ENCODE peak calls at places on chromosome 19, in six cellular contexts. T is DMS 273 treated with DMSO at 0.1 percent for 48 hours; A is T-cell; F is GM13977; C is NCI-H524 treated with DMSO at 0.1 percent for 48 hours; P is stimulated activated CD8-positive, alpha-beta memory T cell treated with anti-CD3 and anti-CD28 coated beads, Interleukin-12 subunit alpha, Interleukin-12 subunit beta, amount 100 ng/mL, for 4 hours. Q is an unnamed sample.

GRCh38 chr19:709965-710714 is 1.4 kb downstream of the PALM start:
- DNase-seq in C (no peak), F (no peak), A (no peak), T (no peak), P (no peak), Q (no peak)

GRCh38 chr19:23800868-23801267 is 42.2 kb upstream of the ZNF681 start:
- DNase-seq in F (no peak), A (no peak), C (no peak), T (no peak), P (no peak), Q (no peak)

GRCh38 chr19:50723735-50724521 is 764 bp downstream of the CLEC11A start:
- DNase-seq in P (no peak), A (no peak), C (no peak), T (no peak), F (no peak), Q (no peak)

GRCh38 chr19:49403404-49404187 is 15.5 kb downstream of the KASH5 start:
- DNase-seq in P (no peak), F (no peak), T (peak), C (peak), A (no peak), Q (peak)

GRCh38 chr19:56507446-56508281 is at the start of gene ZNF471:
- DNase-seq in A (peak), F (peak), P (peak), C (peak), T (peak), Q (peak)

GRCh38 chr19:6375411-6376010 is at the start of gene PSPN:
- DNase-seq in C (no peak), F (no peak), A (no peak), T (no peak), P (no peak), Q (no peak)

GRCh38 chr19:45778010-45778671 is 4.1 kb downstream of the DMPK start:
- DNase-seq in F (no peak), T (no peak), A (no peak), C (no peak), P (no peak), Q (no peak)

GRCh38 chr19:11203194-11204075 is 6.1 kb upstream of the KANK2 start:
- DNase-seq in C (no peak), P (no peak), T (no peak), F (peak), A (no peak), Q (no peak)

GRCh38 chr19:43639507-43640423 is at the start of gene CADM4:
- DNase-seq in C (no peak), P (peak), F (peak), A (peak), T (no peak), Q (peak)

GRCh38 chr19:54551950-54552912 is 21.4 kb upstream of the LILRA2 start:
- DNase-seq in A (no peak), F (peak), P (no peak), T (no peak), C (no peak), Q (no peak)

GRCh38 chr19:48445256-48445605 is 552 bp upstream of the GRWD1 start:
- DNase-seq in C (peak), F (peak), P (no peak), T (peak), A (no peak), Q (peak)

GRCh38 chr19:33429891-33430673 is 56.6 kb downstream of the CEBPG start:
- DNase-seq in F (no peak), C (peak), A (no peak), T (no peak), P (no peak), Q (no peak)

GRCh38 chr19:10286803-10287737 is at the start of gene ICAM4:
- DNase-seq in F (peak), A (no peak), C (no peak), T (peak), P (no peak), Q (peak)

GRCh38 chr19:51025401-51025800 is 1.0 kb downstream of the KLK11 start:
- DNase-seq in A (no peak), C (no peak), F (no peak), P (no peak), T (no peak), Q (no peak)

GRCh38 chr19:7908742-7909461 is 5.2 kb downstream of the MAP2K7 start:
- DNase-seq in A (no peak), C (no peak), F (no peak), T (no peak), P (no peak), Q (no peak)

GRCh38 chr19:23321953-23322549 is 71.9 kb upstream of the ZNF724 start:
- DNase-seq in C (no peak), T (no peak), P (no peak), A (no peak), F (no peak), Q (no peak)

GRCh38 chr19:39412867-39413268 is 399 bp downstream of the PLEKHG2 start:
- DNase-seq in T (no peak), A (no peak), C (no peak), F (no peak), P (no peak), Q (no peak)

GRCh38 chr19:15587663-15588062 is 27.4 kb upstream of the CYP4F8 start:
- DNase-seq in C (no peak), F (no peak), P (no peak), T (no peak), A (no peak), Q (no peak)

GRCh38 chr19:4140237-4140711 is 13.2 kb upstream of the CREB3L3 start:
- DNase-seq in T (peak), P (no peak), F (peak), C (peak), A (no peak), Q (peak)

GRCh38 chr19:5037936-5038335 is 69.0 kb downstream of the KDM4B start:
- DNase-seq in C (no peak), P (no peak), T (no peak), F (no peak), A (no peak), Q (peak)

GRCh38 chr19:39335168-39335567 is 675 bp downstream of the GMFG start:
- DNase-seq in F (no peak), A (no peak), C (no peak), T (no peak), P (no peak), Q (no peak)

GRCh38 chr19:5114713-5115112 is 145.8 kb downstream of the KDM4B start:
- DNase-seq in T (no peak), P (no peak), F (no peak), C (no peak), A (no peak), Q (no peak)

GRCh38 chr19:3175761-3176714 is 2.5 kb upstream of the S1PR4 start:
- DNase-seq in F (no peak), A (peak), P (no peak), T (no peak), C (no peak), Q (peak)

GRCh38 chr19:41442473-41443360 is at the start of gene ERICH4:
- DNase-seq in C (no peak), A (no peak), F (no peak), T (no peak), P (no peak), Q (no peak)

GRCh38 chr19:10010247-10010691 is at the start of gene COL5A3:
- DNase-seq in F (no peak), C (no peak), T (no peak), A (no peak), P (no peak), Q (no peak)

Q was measured in NCI-H2171.